ENCODE peak calls at places on chromosomes 11 and 22, in five cellular contexts. O is fibroblast of lung, Z is Peyer's patch, V is NT2/D1, N is kidney. F is an unnamed sample.

GRCh38 chr11:57568330-57568766 is 876 bp upstream of the UBE2L6 start:
- DNase-seq in O (peak; percentile 79), Z (no peak), V (peak; percentile 67), N (no peak), F (peak; percentile 85)

GRCh38 chr11:96357794-96358193 is 14.8 kb upstream of the MAML2 start:
- DNase-seq in O (no peak), Z (no peak), V (no peak), N (no peak), F (no peak)

GRCh38 chr11:111676878-111677585 is 74.8 kb downstream of the SIK2 start:
- DNase-seq in O (no peak), Z (no peak), V (no peak), N (no peak), F (no peak)

GRCh38 chr11:106989056-106989455 is 29.2 kb downstream of the GUCY1A2 start:
- DNase-seq in O (peak; percentile 49), Z (no peak), V (no peak), N (no peak), F (no peak)

GRCh38 chr22:43205748-43206514 is 19.0 kb upstream of the TTLL12 start:
- DNase-seq in O (no peak), Z (no peak), V (no peak), N (peak; percentile 18), F (no peak)

GRCh38 chr11:706957-707816 is 1.2 kb downstream of the EPS8L2 start:
- DNase-seq in O (peak; percentile 70), Z (no peak), V (no peak), N (peak; percentile 87), F (no peak)

GRCh38 chr11:5489571-5490357 is 1.3 kb downstream of the OR52D1 start:
- DNase-seq in O (no peak), Z (no peak), V (no peak), N (no peak), F (no peak)

GRCh38 chr11:6925636-6926207 is 504 bp upstream of the ZNF215 start:
- DNase-seq in O (no peak), Z (no peak), V (no peak), N (no peak), F (no peak)

GRCh38 chr11:37323843-37324242 is 725.8 kb upstream of the RAG2 start:
- DNase-seq in O (no peak), Z (no peak), V (no peak), N (no peak), F (no peak)

GRCh38 chr22:37769056-37769455 is 38.7 kb upstream of the GCAT start:
- DNase-seq in O (no peak), Z (no peak), V (no peak), N (peak; percentile 65), F (no peak)

GRCh38 chr11:75022289-75022688 is 33.6 kb downstream of the NEU3 start:
- DNase-seq in O (no peak), Z (no peak), V (no peak), N (no peak), F (no peak)

GRCh38 chr11:86091566-86091965 is 22.7 kb upstream of the PICALM start:
- DNase-seq in O (peak; percentile 32), Z (no peak), V (no peak), N (no peak), F (no peak)

GRCh38 chr22:21686634-21687393 is 21.0 kb downstream of the PPIL2 start:
- DNase-seq in O (no peak), Z (no peak), V (no peak), N (peak; percentile 48), F (no peak)

GRCh38 chr11:118923721-118924587 is 1.8 kb downstream of the BCL9L start:
- DNase-seq in O (no peak), Z (no peak), V (no peak), N (peak; percentile 62), F (no peak)

GRCh38 chr11:13033760-13034533 is 24.8 kb downstream of the RASSF10 start:
- DNase-seq in O (no peak), Z (no peak), V (no peak), N (no peak), F (no peak)

GRCh38 chr11:125932301-125932700 is 13.5 kb upstream of the VSIG10L2 start:
- DNase-seq in O (no peak), Z (no peak), V (no peak), N (no peak), F (no peak)

GRCh38 chr11:68296344-68297051 is 15.9 kb upstream of the LRP5 start:
- DNase-seq in O (no peak), Z (no peak), V (no peak), N (no peak), F (no peak)

GRCh38 chr11:134916421-134916820 is 504.4 kb upstream of the B3GAT1 start:
- DNase-seq in O (no peak), Z (no peak), V (no peak), N (no peak), F (no peak)

GRCh38 chr11:112784323-112785073 is 176.7 kb upstream of the NCAM1 start:
- DNase-seq in O (peak; percentile 11), Z (no peak), V (no peak), N (peak; percentile 85), F (no peak)

GRCh38 chr22:39117585-39118191 is 20.6 kb downstream of the APOBEC3H start:
- DNase-seq in O (peak; percentile 70), Z (peak; percentile 82), V (no peak), N (no peak), F (peak; percentile 79)

DNA sequence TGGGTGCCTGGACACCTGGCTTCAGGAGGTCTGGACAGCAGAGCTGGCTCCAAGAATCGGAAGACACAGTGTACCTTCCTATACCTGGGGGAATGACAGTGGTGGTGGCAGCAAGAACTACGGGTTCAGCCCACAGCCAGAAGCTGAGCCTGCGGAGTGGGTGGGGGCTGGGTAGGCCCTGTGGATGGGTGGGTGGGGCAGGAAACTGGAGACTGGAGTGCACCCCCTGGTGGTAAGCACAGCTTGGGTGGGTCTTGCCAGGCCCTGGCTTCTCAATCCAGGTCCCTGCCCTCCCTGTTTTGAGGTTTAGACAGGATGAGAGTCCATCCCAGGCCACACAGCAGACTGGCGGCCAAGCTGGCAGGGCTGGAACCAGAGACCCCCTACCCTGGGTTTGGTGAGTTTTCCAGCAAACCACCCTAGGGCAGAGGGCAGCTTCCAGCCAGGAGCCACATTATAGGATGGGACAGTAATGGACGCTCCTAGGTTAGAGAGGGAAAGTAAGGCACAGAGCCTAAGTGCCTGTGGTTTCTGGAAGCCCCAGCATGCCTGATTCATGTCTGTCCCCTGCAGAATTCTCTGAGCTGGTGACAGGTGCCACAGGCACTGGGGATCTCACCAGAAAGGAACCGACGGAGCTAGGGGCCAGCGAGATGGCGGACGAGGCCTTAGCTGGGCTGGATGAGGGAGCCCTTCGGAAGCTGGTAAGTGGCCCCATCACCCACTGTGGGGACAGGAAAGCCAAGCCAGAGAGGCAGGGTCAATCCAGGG is 1.7 kb downstream of the SMTN start:
- DNase-seq in O (peak; percentile 79), Z (no peak), V (no peak), N (peak; percentile 87), F (no peak)
- H3K4me1 ChIP-seq in O (peaks cover 24% of the 10 kb centered on the region), Z (peaks cover 4% of the 10 kb centered on the region), V (peaks cover 23% of the 10 kb centered on the region), N (peaks cover 53% of the 10 kb centered on the region), F (peaks cover 27% of the 10 kb centered on the region)

DNA sequence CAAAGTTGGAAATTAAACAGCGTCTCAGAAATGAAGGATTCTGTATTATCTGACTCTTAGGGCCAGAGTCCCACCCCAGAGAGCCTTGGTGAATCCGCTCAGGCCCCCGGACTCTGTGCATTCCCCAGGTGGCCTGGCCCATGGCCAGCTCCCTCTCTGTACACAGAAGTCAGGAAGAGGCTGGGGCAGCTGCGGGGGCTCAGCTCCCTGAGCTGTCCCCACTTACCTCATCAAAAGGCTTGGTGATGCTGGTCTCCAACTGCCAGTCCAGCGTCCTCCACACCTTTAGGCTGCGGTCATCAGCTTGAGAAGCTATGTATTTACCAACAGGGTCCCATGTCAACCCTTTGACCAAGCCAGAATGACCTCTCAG is 35.0 kb downstream of the HIRA start:
- DNase-seq in O (no peak), Z (no peak), V (no peak), N (peak; percentile 45), F (no peak)
- H3K4me1 ChIP-seq in O (no peaks in the 10 kb centered on the region), Z (no peaks in the 10 kb centered on the region), V (no peaks in the 10 kb centered on the region), N (no peaks in the 10 kb centered on the region), F (no peaks in the 10 kb centered on the region)

DNA sequence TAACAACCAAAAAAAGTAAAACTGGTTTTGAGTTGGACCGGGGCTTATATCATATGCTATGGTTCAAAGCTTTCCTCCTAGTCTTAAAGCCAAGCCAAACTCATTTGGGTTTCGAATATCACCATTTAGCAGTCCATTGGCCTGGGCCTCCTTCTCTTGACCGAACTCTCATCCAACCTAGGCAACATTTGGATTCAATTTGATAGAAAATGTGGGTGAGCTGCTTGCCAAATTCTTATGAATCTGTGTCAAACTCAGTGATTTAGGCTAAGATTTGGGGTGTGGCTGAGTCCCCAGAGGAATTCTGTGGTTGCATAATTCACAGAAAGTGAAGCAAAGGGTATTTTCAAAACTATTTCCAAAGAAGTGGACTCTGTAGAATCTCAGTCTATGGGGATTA is 83.7 kb downstream of the BLID start:
- DNase-seq in O (peak; percentile 76), Z (no peak), V (no peak), N (no peak), F (no peak)
- H3K4me1 ChIP-seq in O (peaks cover 24% of the 10 kb centered on the region), Z (no peaks in the 10 kb centered on the region), V (no peaks in the 10 kb centered on the region), N (no peaks in the 10 kb centered on the region), F (no peaks in the 10 kb centered on the region)

GRCh38 chr22:19107730-19108074 is 14.5 kb downstream of the DGCR2 start:
- DNase-seq in O (no peak), Z (no peak), V (no peak), N (no peak), F (no peak)

GRCh38 chr22:19108807-19109197 is 13.4 kb downstream of the DGCR2 start:
- DNase-seq in O (no peak), Z (no peak), V (no peak), N (no peak), F (no peak)

GRCh38 chr22:19105867-19106802 is 16.1 kb downstream of the DGCR2 start:
- DNase-seq in O (no peak), Z (peak; percentile 28), V (no peak), N (no peak), F (no peak)

GRCh38 chr22:19105456-19105855 is 16.8 kb downstream of the DGCR2 start:
- DNase-seq in O (no peak), Z (no peak), V (no peak), N (no peak), F (no peak)

GRCh38 chr22:19106886-19107729 is 15.1 kb downstream of the DGCR2 start:
- DNase-seq in O (no peak), Z (no peak), V (no peak), N (no peak), F (no peak)
- H3K4me1 ChIP-seq in O (peaks cover 3% of the 10 kb centered on the region), Z (peaks cover 27% of the 10 kb centered on the region), V (peaks cover 5% of the 10 kb centered on the region), N (peaks cover 11% of the 10 kb centered on the region), F (peaks cover 17% of the 10 kb centered on the region)

DNA sequence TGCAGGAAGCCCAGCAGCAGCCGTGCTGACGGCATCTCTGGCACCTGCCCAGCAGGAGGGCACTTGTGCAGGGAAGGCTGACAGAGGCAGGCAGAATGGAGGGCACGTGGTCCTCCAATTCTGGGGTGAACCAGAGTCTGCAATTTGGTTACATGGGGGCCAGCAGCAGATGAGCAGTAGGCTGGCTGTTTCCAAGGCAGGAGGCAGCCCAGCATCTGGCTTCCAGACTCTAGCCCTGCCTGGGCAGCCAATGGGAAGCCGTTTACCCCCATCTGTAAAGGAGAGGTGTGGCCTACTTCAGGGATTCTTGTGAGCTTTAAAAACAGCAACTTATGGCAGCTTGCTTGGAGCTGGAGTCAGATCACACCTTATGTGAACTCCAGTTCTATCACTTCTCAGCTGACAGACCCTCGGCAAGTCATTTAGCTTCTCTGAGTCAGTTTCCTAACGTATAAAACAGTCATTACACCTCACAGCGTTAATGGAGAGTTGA is 27.9 kb upstream of the RASL10A start:
- DNase-seq in O (peak; percentile 24), Z (no peak), V (no peak), N (no peak), F (no peak)
- H3K4me1 ChIP-seq in O (peaks cover 3% of the 10 kb centered on the region), Z (no peaks in the 10 kb centered on the region), V (no peaks in the 10 kb centered on the region), N (no peaks in the 10 kb centered on the region), F (no peaks in the 10 kb centered on the region)

GRCh38 chr11:123187670-123188507 is 7.2 kb downstream of the CLMP start:
- DNase-seq in O (no peak), Z (no peak), V (no peak), N (no peak), F (no peak)
- H3K4me1 ChIP-seq in O (peaks cover 39% of the 10 kb centered on the region), Z (no peaks in the 10 kb centered on the region), V (peaks cover 8% of the 10 kb centered on the region), N (peaks cover 3% of the 10 kb centered on the region), F (no peaks in the 10 kb centered on the region)

F was measured in MM.1S.